ENCODE peak calls at places on chromosomes 7 and 10, in four cellular contexts. R, T, J and M are unnamed samples.

GRCh38 chr7:43721193-43721806 is 8.0 kb downstream of the COA1 start:
- DNase-seq in R (no peak), T (no peak), J (no peak), M (no peak)

GRCh38 chr10:49187044-49187484 is 1.1 kb downstream of the TMEM273 start:
- DNase-seq in R (peak), T (no peak), J (no peak), M (no peak)

GRCh38 chr10:122113161-122113944 is 124.4 kb downstream of the TACC2 start:
- DNase-seq in R (peak), T (peak), J (peak), M (peak)

GRCh38 chr7:131604841-131605279 is 48.4 kb upstream of the PODXL start:
- DNase-seq in R (no peak), T (no peak), J (no peak), M (no peak)

GRCh38 chr10:6299234-6299633 is 96.5 kb downstream of the PFKFB3 start:
- DNase-seq in R (peak), T (no peak), J (peak), M (peak)

GRCh38 chr10:104300736-104301292 is 31.8 kb downstream of the GSTO2 start:
- DNase-seq in R (peak), T (no peak), J (peak), M (no peak)

GRCh38 chr7:2007526-2007925 is 225.2 kb downstream of the MAD1L1 start:
- DNase-seq in R (no peak), T (no peak), J (no peak), M (no peak)

GRCh38 chr7:120394595-120394994 is 121.6 kb downstream of the KCND2 start:
- DNase-seq in R (no peak), T (no peak), J (no peak), M (no peak)

GRCh38 chr7:115822801-115823200 is 207.8 kb downstream of the TFEC start:
- DNase-seq in R (no peak), T (no peak), J (no peak), M (no peak)

GRCh38 chr7:30977896-30978564 is 14.3 kb downstream of the GHRHR start:
- DNase-seq in R (peak), T (no peak), J (peak), M (peak)

DNA sequence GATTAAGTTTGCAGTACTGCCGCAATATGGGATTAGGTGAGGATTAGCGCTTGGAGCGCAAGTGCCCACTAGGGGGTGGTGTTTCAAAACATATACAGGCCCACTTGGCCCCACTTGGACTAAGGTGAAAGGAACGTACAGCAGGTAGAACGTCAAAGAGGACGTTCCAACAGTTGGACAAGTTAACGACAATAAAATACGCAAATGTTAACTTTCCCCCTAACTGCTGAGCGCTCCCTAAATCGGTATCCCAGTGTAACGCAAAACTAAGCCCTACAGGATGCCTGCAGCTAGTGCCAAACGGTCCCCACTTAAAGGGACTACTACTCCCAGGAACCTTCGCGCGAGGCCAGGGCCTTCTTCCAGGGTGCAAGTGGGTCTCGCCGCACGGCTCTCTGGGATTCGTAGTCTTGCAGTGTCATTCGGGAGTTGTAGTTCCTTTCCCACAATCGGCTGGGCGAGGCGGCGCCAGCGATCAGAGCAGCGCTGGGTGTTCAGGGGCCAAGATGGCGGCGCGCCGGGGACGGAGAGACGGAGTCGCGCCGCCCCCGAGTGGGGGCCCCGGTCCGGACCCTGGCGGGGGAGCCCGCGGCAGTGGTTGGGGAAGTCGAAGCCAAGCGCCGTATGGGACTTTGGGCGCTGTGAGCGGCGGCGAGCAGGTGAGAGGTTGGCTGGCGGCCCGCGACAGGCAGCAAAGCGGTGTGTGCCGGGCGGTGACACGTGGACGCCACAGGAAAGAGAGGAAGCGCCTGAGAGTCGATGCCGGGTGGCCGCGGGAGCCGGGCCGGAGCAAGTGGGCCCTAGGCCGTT is at the start of gene PPRC1:
- DNase-seq in R (peak), T (peak), J (peak), M (peak)
- TF ChIP-seq POLR2AphosphoS5 in R (peak), T (peak), J (peak), M (peak)

DNA sequence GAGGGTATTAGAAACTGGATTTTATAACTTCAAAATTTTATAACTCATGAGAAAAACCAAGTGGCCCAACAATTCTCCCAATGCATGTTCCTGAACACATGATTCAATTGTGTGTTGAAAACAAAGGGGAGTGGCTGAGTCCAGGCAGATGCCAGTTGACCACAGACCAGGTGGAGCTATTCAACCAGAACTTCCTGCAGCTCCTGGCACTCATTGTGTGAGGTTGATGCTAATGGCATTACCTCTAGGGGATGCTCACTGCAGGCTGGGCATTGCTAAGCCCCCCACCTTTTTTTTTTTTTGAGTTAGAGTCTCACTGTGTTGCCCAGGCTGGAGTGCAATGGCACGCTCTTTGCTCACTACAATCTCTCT is 20.3 kb downstream of the MYOF start:
- DNase-seq in R (peak), T (no peak), J (no peak), M (peak)
- TF ChIP-seq POLR2AphosphoS5 in R (no peak), T (no peak), J (no peak), M (peak)

GRCh38 chr10:102814873-102815661 is 22.1 kb downstream of the CYP17A1 start:
- DNase-seq in R (peak), T (no peak), J (peak), M (no peak)
- TF ChIP-seq POLR2AphosphoS5 in R (no peak), T (no peak), J (no peak), M (no peak)

GRCh38 chr10:87674963-87675362 is 15.3 kb downstream of the PAPSS2 start:
- DNase-seq in R (no peak), T (no peak), J (no peak), M (no peak)

GRCh38 chr10:87675396-87676376 is 16.0 kb downstream of the PAPSS2 start:
- DNase-seq in R (no peak), T (no peak), J (no peak), M (no peak)

GRCh38 chr10:87683356-87683755 is 23.7 kb downstream of the PAPSS2 start:
- DNase-seq in R (no peak), T (no peak), J (no peak), M (no peak)

GRCh38 chr10:87677595-87677994 is 17.9 kb downstream of the PAPSS2 start:
- DNase-seq in R (no peak), T (no peak), J (no peak), M (no peak)

DNA sequence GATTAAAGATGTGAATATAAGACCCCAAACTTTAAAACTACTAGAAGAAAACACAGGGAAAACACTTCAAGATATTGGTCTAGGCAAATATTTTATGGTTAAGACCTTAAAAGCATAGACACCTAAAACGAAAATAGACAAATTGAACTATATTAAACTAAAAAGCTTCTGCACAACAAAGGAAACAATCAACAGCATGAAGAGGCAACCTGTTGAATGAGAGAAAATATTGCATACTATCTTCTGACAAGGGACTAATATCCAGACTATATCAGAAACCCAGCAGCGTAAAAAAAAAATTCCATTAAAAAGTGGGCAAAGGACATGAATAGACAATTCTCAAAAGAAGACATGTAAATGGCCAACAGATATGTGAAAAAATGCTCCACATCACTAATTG is 18.6 kb downstream of the PAPSS2 start:
- DNase-seq in R (no peak), T (no peak), J (no peak), M (no peak)
- TF ChIP-seq POLR2AphosphoS5 in R (no peak), T (no peak), J (no peak), M (no peak)

DNA sequence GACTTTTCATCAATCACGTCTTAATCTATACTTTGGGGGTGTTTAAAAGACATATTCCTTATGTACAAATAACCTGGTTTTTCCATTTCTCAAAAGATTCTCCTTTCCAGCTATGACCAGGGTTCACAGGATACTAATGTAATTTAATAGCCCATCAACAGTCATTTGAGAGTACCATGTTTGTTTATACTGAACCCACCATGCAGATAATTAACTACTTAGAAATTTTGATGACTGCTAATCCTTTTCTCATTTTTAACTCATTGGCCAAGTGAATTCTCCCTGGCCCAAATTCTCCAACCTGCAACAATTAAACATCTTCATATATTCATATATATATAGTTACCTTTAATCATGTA is 28.8 kb upstream of the KMT2E start:
- DNase-seq in R (no peak), T (no peak), J (no peak), M (no peak)
- TF ChIP-seq POLR2AphosphoS5 in R (no peak), T (no peak), J (no peak), M (no peak)

GRCh38 chr7:82413237-82413636 is 30.3 kb downstream of the CACNA2D1 start:
- DNase-seq in R (no peak), T (no peak), J (no peak), M (no peak)
- TF ChIP-seq POLR2AphosphoS5 in R (no peak), T (no peak), J (no peak), M (no peak)

GRCh38 chr10:133419211-133419950 is 5.0 kb downstream of the SPRN start:
- DNase-seq in R (no peak), T (no peak), J (no peak), M (no peak)
- TF ChIP-seq POLR2AphosphoS5 in R (no peak), T (no peak), J (no peak), M (no peak)

GRCh38 chr10:128540806-128541739 is 414.9 kb upstream of the MKI67 start:
- DNase-seq in R (peak), T (no peak), J (peak), M (no peak)
- TF ChIP-seq POLR2AphosphoS5 in R (no peak), T (no peak), J (no peak), M (no peak)

GRCh38 chr10:97550336-97551149 is 22.0 kb upstream of the ANKRD2 start:
- DNase-seq in R (no peak), T (no peak), J (no peak), M (no peak)

GRCh38 chr10:97547889-97548485 is 24.6 kb upstream of the ANKRD2 start:
- DNase-seq in R (no peak), T (no peak), J (no peak), M (no peak)

GRCh38 chr10:97551271-97551670 is 21.3 kb upstream of the ANKRD2 start:
- DNase-seq in R (no peak), T (no peak), J (no peak), M (no peak)

GRCh38 chr10:97548828-97549455 is 23.6 kb upstream of the ANKRD2 start:
- DNase-seq in R (no peak), T (no peak), J (no peak), M (no peak)

GRCh38 chr10:97549587-97550322 is 22.8 kb upstream of the ANKRD2 start:
- DNase-seq in R (no peak), T (no peak), J (no peak), M (no peak)
- TF ChIP-seq POLR2AphosphoS5 in R (no peak), T (no peak), J (no peak), M (no peak)